ENCODE peak calls at places on chromosomes 16 and 17, in nine cellular contexts. Y is 8988T, P is T47D, X is A549, H is HFF-Myc, J is NCI-H460, I is RPMI8226, V is T-helper 1 cell, U is fibroblast of lung. M is an unnamed sample.

GRCh38 chr16:77971306-77972131 is 50.8 kb upstream of the CLEC3A start:
- DNase-seq in Y (peak; percentile 31), P (peak; percentile 38), X (peak; percentile 31), H (peak; percentile 11), J (peak; percentile 74), I (peak; percentile 82), V (peak; percentile 67), U (peak; percentile 84), M (peak; percentile 90)

GRCh38 chr17:71098071-71098470 is 928.7 kb downstream of the KCNJ2 start:
- DNase-seq in Y (no peak), P (no peak), X (no peak), H (no peak), J (no peak), I (no peak), V (no peak), U (no peak), M (no peak)

GRCh38 chr17:45332989-45333701 is 16.3 kb upstream of the MAP3K14 start:
- DNase-seq in Y (no peak), P (no peak), X (no peak), H (no peak), J (no peak), I (peak; percentile 66), V (no peak), U (no peak), M (no peak)

GRCh38 chr17:49859991-49860953 is 12.4 kb upstream of the TAC4 start:
- DNase-seq in Y (no peak), P (no peak), X (no peak), H (no peak), J (no peak), I (no peak), V (no peak), U (no peak), M (no peak)

GRCh38 chr16:3035972-3036725 is 595 bp downstream of the BICDL2 start:
- DNase-seq in Y (no peak), P (peak; percentile 57), X (no peak), H (no peak), J (no peak), I (no peak), V (no peak), U (no peak), M (no peak)

GRCh38 chr17:43694081-43694870 is 32.6 kb upstream of the MEOX1 start:
- DNase-seq in Y (peak; percentile 32), P (peak; percentile 71), X (peak; percentile 80), H (peak; percentile 71), J (peak; percentile 86), I (peak; percentile 87), V (peak; percentile 69), U (peak; percentile 82), M (peak; percentile 87)

GRCh38 chr17:36544049-36544319 is 735 bp upstream of the GGNBP2 start:
- DNase-seq in Y (no peak), P (peak; percentile 41), X (peak; percentile 46), H (no peak), J (peak; percentile 27), I (peak; percentile 67), V (no peak), U (no peak), M (peak; percentile 26)

GRCh38 chr17:75370288-75370687 is 35.2 kb downstream of the GRB2 start:
- DNase-seq in Y (no peak), P (no peak), X (no peak), H (no peak), J (no peak), I (no peak), V (no peak), U (no peak), M (peak; percentile 74)

GRCh38 chr17:73901661-73902415 is 257.6 kb upstream of the SDK2 start:
- DNase-seq in Y (no peak), P (peak; percentile 48), X (no peak), H (no peak), J (no peak), I (peak; percentile 62), V (no peak), U (no peak), M (peak; percentile 53)

GRCh38 chr17:77178050-77178449 is 37.3 kb downstream of the SEC14L1 start:
- DNase-seq in Y (no peak), P (no peak), X (no peak), H (no peak), J (no peak), I (no peak), V (no peak), U (no peak), M (no peak)

GRCh38 chr17:48444531-48445247 is 14.7 kb upstream of the SKAP1 start:
- DNase-seq in Y (no peak), P (no peak), X (no peak), H (no peak), J (no peak), I (no peak), V (no peak), U (no peak), M (no peak)

GRCh38 chr16:76293980-76294690 is 16.9 kb downstream of the CNTNAP4 start:
- DNase-seq in Y (no peak), P (no peak), X (no peak), H (no peak), J (no peak), I (no peak), V (no peak), U (peak; percentile 5), M (no peak)

GRCh38 chr17:15233022-15233805 is 31.9 kb downstream of the PMP22 start:
- DNase-seq in Y (peak; percentile 42), P (no peak), X (peak; percentile 59), H (peak; percentile 31), J (no peak), I (peak; percentile 24), V (no peak), U (peak; percentile 42), M (peak; percentile 63)

GRCh38 chr17:41748275-41748674 is 13.8 kb upstream of the HAP1 start:
- DNase-seq in Y (no peak), P (no peak), X (no peak), H (no peak), J (no peak), I (no peak), V (no peak), U (no peak), M (no peak)

GRCh38 chr17:60330731-60331130 is 61.2 kb downstream of the USP32 start:
- DNase-seq in Y (no peak), P (no peak), X (no peak), H (no peak), J (no peak), I (no peak), V (no peak), U (peak; percentile 59), M (no peak)

GRCh38 chr17:8572767-8573166 is 57.8 kb downstream of the MYH10 start:
- DNase-seq in Y (no peak), P (no peak), X (no peak), H (no peak), J (no peak), I (no peak), V (no peak), U (peak; percentile 39), M (no peak)

GRCh38 chr17:42182927-42183734 is 2.1 kb downstream of the HCRT start:
- DNase-seq in Y (no peak), P (no peak), X (peak; percentile 58), H (peak; percentile 31), J (no peak), I (no peak), V (no peak), U (peak; percentile 50), M (peak; percentile 13)

GRCh38 chr16:28218109-28218508 is 6.3 kb upstream of the XPO6 start:
- DNase-seq in Y (no peak), P (no peak), X (no peak), H (no peak), J (peak; percentile 26), I (peak; percentile 59), V (peak; percentile 59), U (peak; percentile 54), M (no peak)

GRCh38 chr16:59997706-59998105 is 1263.6 kb upstream of the GOT2 start:
- DNase-seq in Y (no peak), P (no peak), X (no peak), H (no peak), J (no peak), I (no peak), V (no peak), U (no peak), M (no peak)

GRCh38 chr16:89052191-89052787 is 41.4 kb upstream of the ACSF3 start:
- DNase-seq in Y (peak; percentile 48), P (peak; percentile 84), X (no peak), H (no peak), J (peak; percentile 15), I (no peak), V (no peak), U (no peak), M (peak; percentile 40)

GRCh38 chr17:82237083-82237745 is 8.4 kb downstream of the SLC16A3 start:
- DNase-seq in Y (no peak), P (no peak), X (no peak), H (no peak), J (no peak), I (no peak), V (no peak), U (no peak), M (peak; percentile 62)

GRCh38 chr16:10206215-10206614 is 24.0 kb upstream of the GRIN2A start:
- DNase-seq in Y (no peak), P (no peak), X (no peak), H (no peak), J (no peak), I (no peak), V (no peak), U (no peak), M (no peak)

GRCh38 chr17:76736349-76737081 is 616 bp downstream of the SRSF2 start:
- DNase-seq in Y (no peak), P (peak; percentile 45), X (no peak), H (no peak), J (peak; percentile 59), I (peak; percentile 60), V (peak; percentile 60), U (peak; percentile 65), M (peak; percentile 83)

GRCh38 chr17:19274893-19275292 is 37.7 kb downstream of the EPN2 start:
- DNase-seq in Y (no peak), P (no peak), X (no peak), H (no peak), J (no peak), I (no peak), V (no peak), U (no peak), M (no peak)